ENCODE peak calls at places on chromosomes 2 and 18, in five cellular contexts. One of them, this sample, is unnamed. For H3K9me3, the result is how much of the 10 kb centered on the place peaks cover.

GRCh38 chr2:10345813-10346212 is 43.1 kb downstream of the HPCAL1 start:
- ATAC-seq in K562: no peak
- ATAC-seq in HepG2: no peak
- ATAC-seq in upper lobe of left lung: no peak
- ATAC-seq in A549: no peak
- ATAC-seq in this sample: no peak

GRCh38 chr2:150327546-150328495 is 159.6 kb downstream of the RND3 start:
- ATAC-seq in A549: no peak
- ATAC-seq in HepG2: no peak
- ATAC-seq in K562: no peak
- ATAC-seq in upper lobe of left lung: no peak
- ATAC-seq in this sample: no peak

GRCh38 chr2:144011553-144011952 is 508.4 kb downstream of the ZEB2 start:
- ATAC-seq in A549: no peak
- ATAC-seq in K562: no peak
- ATAC-seq in HepG2: no peak
- ATAC-seq in upper lobe of left lung: no peak
- ATAC-seq in this sample: no peak

GRCh38 chr2:216636570-216637450 is 3.6 kb downstream of the IGFBP2 start:
- ATAC-seq in A549: peak
- ATAC-seq in upper lobe of left lung: peak
- ATAC-seq in K562: peak
- ATAC-seq in HepG2: peak
- ATAC-seq in this sample: peak

GRCh38 chr2:16425462-16426336 is 239.9 kb downstream of the CYRIA start:
- ATAC-seq in upper lobe of left lung: peak
- ATAC-seq in K562: no peak
- ATAC-seq in HepG2: peak
- ATAC-seq in A549: peak
- ATAC-seq in this sample: no peak

GRCh38 chr18:3649559-3650426 is 199.8 kb downstream of the TGIF1 start:
- ATAC-seq in A549: peak
- ATAC-seq in upper lobe of left lung: no peak
- ATAC-seq in K562: no peak
- ATAC-seq in HepG2: peak
- ATAC-seq in this sample: peak

GRCh38 chr18:3216987-3217386 is 2.8 kb downstream of the MYOM1 start:
- ATAC-seq in K562: no peak
- ATAC-seq in A549: no peak
- ATAC-seq in HepG2: no peak
- ATAC-seq in upper lobe of left lung: no peak
- ATAC-seq in this sample: no peak

GRCh38 chr2:170360546-170361358 is 182.8 kb downstream of the MYO3B start:
- ATAC-seq in K562: peak
- ATAC-seq in A549: peak
- ATAC-seq in HepG2: peak
- ATAC-seq in upper lobe of left lung: no peak
- ATAC-seq in this sample: no peak

GRCh38 chr18:54736981-54737380 is 91.3 kb upstream of the RAB27B start:
- ATAC-seq in upper lobe of left lung: no peak
- ATAC-seq in HepG2: no peak
- ATAC-seq in K562: no peak
- ATAC-seq in A549: no peak
- ATAC-seq in this sample: no peak

GRCh38 chr2:66414896-66415295 is 20.0 kb upstream of the MEIS1 start:
- ATAC-seq in K562: no peak
- ATAC-seq in HepG2: no peak
- ATAC-seq in A549: no peak
- ATAC-seq in upper lobe of left lung: no peak
- ATAC-seq in this sample: no peak

GRCh38 chr2:112642561-112642960 is 3.2 kb upstream of the SLC20A1 start:
- ATAC-seq in A549: no peak
- ATAC-seq in upper lobe of left lung: no peak
- ATAC-seq in HepG2: no peak
- ATAC-seq in K562: no peak
- ATAC-seq in this sample: no peak

GRCh38 chr18:5197032-5197434 is at the start of gene AKAIN1:
- ATAC-seq in upper lobe of left lung: peak
- ATAC-seq in K562: peak
- ATAC-seq in A549: peak
- ATAC-seq in HepG2: peak
- ATAC-seq in this sample: peak

GRCh38 chr2:222292738-222293134 is 6.1 kb downstream of the PAX3 start:
- ATAC-seq in upper lobe of left lung: no peak
- ATAC-seq in K562: no peak
- ATAC-seq in A549: no peak
- ATAC-seq in HepG2: no peak
- ATAC-seq in this sample: no peak

GRCh38 chr2:68466361-68466777 is 725 bp downstream of the FBXO48 start:
- ATAC-seq in K562: no peak
- ATAC-seq in A549: peak
- ATAC-seq in upper lobe of left lung: no peak
- ATAC-seq in HepG2: peak
- ATAC-seq in this sample: no peak

GRCh38 chr2:72956936-72957335 is 39.6 kb downstream of the EMX1 start:
- ATAC-seq in HepG2: no peak
- ATAC-seq in K562: no peak
- ATAC-seq in upper lobe of left lung: no peak
- ATAC-seq in A549: no peak
- ATAC-seq in this sample: no peak

GRCh38 chr18:57561728-57562423 is 24.6 kb downstream of the FECH start:
- ATAC-seq in upper lobe of left lung: peak
- ATAC-seq in HepG2: peak
- ATAC-seq in A549: no peak
- ATAC-seq in K562: peak
- ATAC-seq in this sample: peak

GRCh38 chr2:230974096-230974913 is 21.6 kb upstream of the SPATA3 start:
- ATAC-seq in K562: no peak
- ATAC-seq in A549: no peak
- ATAC-seq in HepG2: no peak
- ATAC-seq in upper lobe of left lung: peak
- ATAC-seq in this sample: no peak

GRCh38 chr2:219358170-219359075 is 25.9 kb upstream of the RESP18 start:
- ATAC-seq in HepG2: peak
- ATAC-seq in K562: peak
- ATAC-seq in upper lobe of left lung: no peak
- ATAC-seq in A549: peak
- ATAC-seq in this sample: no peak

GRCh38 chr2:14423145-14423906 is 209.2 kb upstream of the LRATD1 start:
- ATAC-seq in upper lobe of left lung: no peak
- ATAC-seq in HepG2: no peak
- ATAC-seq in K562: no peak
- ATAC-seq in A549: no peak
- ATAC-seq in this sample: no peak

GRCh38 chr2:216349366-216349765 is 22.9 kb downstream of the MARCHF4 start:
- ATAC-seq in K562: no peak
- ATAC-seq in A549: peak
- ATAC-seq in HepG2: peak
- ATAC-seq in upper lobe of left lung: no peak
- ATAC-seq in this sample: no peak

GRCh38 chr2:95052301-95052700 is 26.8 kb downstream of the MAL start:
- ATAC-seq in A549: no peak
- ATAC-seq in upper lobe of left lung: no peak
- ATAC-seq in K562: no peak
- ATAC-seq in HepG2: no peak
- ATAC-seq in this sample: no peak
- H3K9me3 ChIP-seq in A549: under half
- H3K9me3 ChIP-seq in upper lobe of left lung: under half
- H3K9me3 ChIP-seq in K562: under half
- H3K9me3 ChIP-seq in HepG2: under half
- H3K9me3 ChIP-seq in this sample: under half

DNA sequence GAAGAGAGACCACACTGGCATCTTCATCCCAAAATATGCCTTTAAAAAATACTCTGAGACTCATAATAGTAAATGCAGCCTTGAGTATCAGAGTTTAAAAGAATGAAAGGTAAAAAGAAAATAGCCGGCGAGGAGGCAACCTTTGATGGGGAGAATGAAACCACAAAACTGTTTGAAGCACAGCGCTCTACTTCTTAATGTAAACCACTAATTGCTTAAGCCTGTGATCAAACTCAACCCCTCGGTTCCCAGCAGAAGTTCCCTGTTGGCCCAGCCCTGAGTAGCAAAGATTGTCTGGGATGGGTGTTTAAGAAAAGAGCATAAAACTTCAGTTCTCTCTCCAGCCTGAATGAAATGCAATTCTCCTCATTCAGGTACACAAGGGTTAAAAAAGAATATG is 44.7 kb downstream of the VIT start:
- ATAC-seq in upper lobe of left lung: no peak
- ATAC-seq in HepG2: no peak
- ATAC-seq in K562: no peak
- ATAC-seq in A549: no peak
- ATAC-seq in this sample: no peak
- TF ChIP-seq EP300 in upper lobe of left lung: no peak
- TF ChIP-seq EP300 in HepG2: no peak
- TF ChIP-seq EP300 in K562: no peak
- TF ChIP-seq EP300 in A549: no peak
- TF ChIP-seq EP300 in this sample: no peak

GRCh38 chr18:67865400-67865799 is 348.9 kb upstream of the DSEL start:
- ATAC-seq in K562: no peak
- ATAC-seq in upper lobe of left lung: no peak
- ATAC-seq in A549: no peak
- ATAC-seq in HepG2: no peak
- ATAC-seq in this sample: no peak
- H3K9me3 ChIP-seq in K562: under half
- H3K9me3 ChIP-seq in upper lobe of left lung: under half
- H3K9me3 ChIP-seq in A549: under half
- H3K9me3 ChIP-seq in HepG2: under half
- H3K9me3 ChIP-seq in this sample: under half

GRCh38 chr2:139378373-139378772 is 598.2 kb upstream of the NXPH2 start:
- ATAC-seq in A549: no peak
- ATAC-seq in K562: no peak
- ATAC-seq in upper lobe of left lung: no peak
- ATAC-seq in HepG2: no peak
- ATAC-seq in this sample: no peak
- TF ChIP-seq EP300 in A549: no peak
- TF ChIP-seq EP300 in K562: no peak
- TF ChIP-seq EP300 in upper lobe of left lung: no peak
- TF ChIP-seq EP300 in HepG2: no peak
- TF ChIP-seq EP300 in this sample: no peak

DNA sequence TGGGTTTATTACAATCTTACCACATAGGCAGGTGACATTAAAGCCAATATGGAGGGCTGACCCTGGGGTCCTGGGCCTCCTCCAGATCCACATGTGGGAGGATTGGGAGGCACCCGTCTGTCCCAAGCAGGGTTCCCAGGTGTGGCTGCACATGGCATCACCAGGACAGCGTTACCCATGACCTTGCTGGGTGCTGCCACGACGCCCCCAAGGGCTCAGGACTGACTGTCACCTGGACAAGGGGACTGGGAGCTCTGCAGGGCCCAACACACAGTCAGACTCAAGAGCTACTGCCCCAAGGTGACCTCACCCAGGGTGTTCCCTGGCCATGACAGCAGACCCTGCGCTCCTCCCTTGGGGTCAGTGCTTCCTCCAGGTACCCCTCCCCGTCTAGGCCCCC is 437.4 kb upstream of the MYT1L start:
- ATAC-seq in A549: no peak
- ATAC-seq in upper lobe of left lung: no peak
- ATAC-seq in K562: no peak
- ATAC-seq in HepG2: no peak
- ATAC-seq in this sample: no peak
- H3K9me3 ChIP-seq in A549: under half
- H3K9me3 ChIP-seq in upper lobe of left lung: under half
- H3K9me3 ChIP-seq in K562: under half
- H3K9me3 ChIP-seq in HepG2: under half
- H3K9me3 ChIP-seq in this sample: under half

GRCh38 chr18:43592268-43592667 is 315.0 kb upstream of the SYT4 start:
- ATAC-seq in A549: no peak
- ATAC-seq in K562: no peak
- ATAC-seq in upper lobe of left lung: no peak
- ATAC-seq in HepG2: no peak
- ATAC-seq in this sample: no peak
- TF ChIP-seq EP300 in A549: no peak
- TF ChIP-seq EP300 in K562: no peak
- TF ChIP-seq EP300 in upper lobe of left lung: no peak
- TF ChIP-seq EP300 in HepG2: no peak
- TF ChIP-seq EP300 in this sample: no peak

DNA sequence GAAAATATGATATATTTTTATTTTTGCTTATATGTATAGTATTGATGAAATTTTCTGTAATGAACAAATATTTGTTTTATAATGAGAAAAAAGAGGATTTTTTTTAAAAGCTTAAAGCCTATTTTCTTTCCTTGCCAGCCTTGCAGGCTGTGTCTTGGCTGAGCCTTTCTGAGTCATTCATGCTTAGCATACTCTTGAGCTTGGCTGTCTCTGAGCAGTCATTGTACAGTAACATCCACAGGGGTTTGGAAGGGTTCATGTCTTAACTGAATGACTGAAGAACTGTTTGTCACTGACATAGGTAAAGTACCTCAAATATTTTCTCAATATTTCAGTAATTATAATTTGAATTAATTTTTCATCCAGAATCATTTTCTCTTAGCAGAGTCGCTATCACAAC is 49.3 kb downstream of the GPR39 start:
- ATAC-seq in upper lobe of left lung: no peak
- ATAC-seq in A549: no peak
- ATAC-seq in HepG2: no peak
- ATAC-seq in K562: no peak
- ATAC-seq in this sample: no peak
- H3K9me3 ChIP-seq in upper lobe of left lung: half or more
- H3K9me3 ChIP-seq in A549: half or more
- H3K9me3 ChIP-seq in HepG2: half or more
- H3K9me3 ChIP-seq in K562: under half
- H3K9me3 ChIP-seq in this sample: under half

DNA sequence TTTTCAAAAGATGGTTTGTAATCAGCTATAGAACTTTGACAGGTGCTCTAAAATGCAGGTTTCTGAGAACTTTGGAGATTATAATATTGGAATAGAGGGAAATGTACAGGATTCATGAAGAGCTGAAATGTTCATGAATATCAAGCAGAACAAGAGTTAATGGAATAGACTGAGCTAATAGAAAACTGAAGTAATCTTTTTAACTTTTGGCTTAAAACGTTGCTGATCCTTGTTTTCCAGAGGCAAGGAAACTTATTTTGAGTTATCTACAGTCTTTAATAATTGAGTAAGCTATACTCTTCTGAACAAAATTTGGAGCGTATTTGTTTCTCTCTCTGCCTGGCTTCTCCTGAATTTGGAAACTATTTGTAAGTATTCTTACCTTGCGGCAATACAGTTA is 10.8 kb upstream of the IL18RAP start:
- ATAC-seq in K562: no peak
- ATAC-seq in upper lobe of left lung: no peak
- ATAC-seq in A549: no peak
- ATAC-seq in HepG2: no peak
- ATAC-seq in this sample: no peak
- TF ChIP-seq EP300 in K562: no peak
- TF ChIP-seq EP300 in upper lobe of left lung: no peak
- TF ChIP-seq EP300 in A549: no peak
- TF ChIP-seq EP300 in HepG2: no peak
- TF ChIP-seq EP300 in this sample: no peak

This sample was measured in gastroesophageal sphincter.